ENCODE peak calls at places on chromosomes 3 and 15, in seven cellular contexts. A is cardiac fibroblast, K is Calu3, J is foreskin fibroblast, B is AG09309, P is ovary, H is neural crest cell. Q is an unnamed sample.

GRCh38 chr3:123781571-123782275 is 102.4 kb downstream of the MYLK start:
- DNase-seq in A (no peak), K (no peak), J (no peak), B (no peak), P (no peak), H (no peak), Q (no peak)

GRCh38 chr3:106750092-106750491 is 627.1 kb upstream of the CCDC54 start:
- DNase-seq in A (no peak), K (no peak), J (no peak), B (no peak), P (no peak), H (no peak), Q (no peak)

GRCh38 chr15:87401986-87402385 is 854.6 kb downstream of the NTRK3 start:
- DNase-seq in A (no peak), K (no peak), J (no peak), B (no peak), P (no peak), H (no peak), Q (no peak)

GRCh38 chr3:106552401-106553043 is 683.7 kb upstream of the CBLB start:
- DNase-seq in A (no peak), K (no peak), J (no peak), B (no peak), P (no peak), H (no peak), Q (no peak)

GRCh38 chr3:79109758-79110157 is 658.0 kb downstream of the ROBO1 start:
- DNase-seq in A (no peak), K (no peak), J (no peak), B (no peak), P (no peak), H (no peak), Q (no peak)

GRCh38 chr3:120469440-120470415 is 18.9 kb upstream of the FSTL1 start:
- DNase-seq in A (no peak), K (peak; percentile 70), J (peak; percentile 19), B (no peak), P (no peak), H (no peak), Q (no peak)

GRCh38 chr3:157542711-157543485 is 39.7 kb upstream of the VEPH1 start:
- DNase-seq in A (peak; percentile 86), K (peak; percentile 90), J (peak; percentile 72), B (no peak), P (no peak), H (peak; percentile 34), Q (peak; percentile 17)

GRCh38 chr15:59611277-59612260 is at the start of gene GCNT3:
- DNase-seq in A (peak; percentile 38), K (peak; percentile 65), J (peak; percentile 42), B (no peak), P (no peak), H (no peak), Q (no peak)

GRCh38 chr3:154192225-154192624 is 71.0 kb downstream of the ARHGEF26 start:
- DNase-seq in A (no peak), K (no peak), J (no peak), B (no peak), P (no peak), H (no peak), Q (no peak)

GRCh38 chr15:29669823-29670222 is 152.4 kb downstream of the TJP1 start:
- DNase-seq in A (peak; percentile 18), K (no peak), J (peak; percentile 21), B (no peak), P (no peak), H (no peak), Q (no peak)

GRCh38 chr15:94305133-94305532 is 73.8 kb downstream of the MCTP2 start:
- DNase-seq in A (no peak), K (no peak), J (no peak), B (no peak), P (no peak), H (no peak), Q (no peak)

GRCh38 chr3:87580782-87581181 is 304.4 kb upstream of the POU1F1 start:
- DNase-seq in A (no peak), K (no peak), J (no peak), B (no peak), P (no peak), H (no peak), Q (no peak)

GRCh38 chr15:70466895-70467529 is 296.3 kb downstream of the UACA start:
- DNase-seq in A (peak; percentile 77), K (peak; percentile 72), J (peak; percentile 40), B (peak; percentile 23), P (peak; percentile 54), H (peak; percentile 39), Q (peak; percentile 63)

GRCh38 chr3:127457094-127457475 is 133.4 kb downstream of the TPRA1 start:
- DNase-seq in A (peak; percentile 59), K (peak; percentile 72), J (peak; percentile 71), B (no peak), P (peak; percentile 38), H (no peak), Q (no peak)

GRCh38 chr3:153624310-153625030 is 462.4 kb downstream of the RAP2B start:
- DNase-seq in A (no peak), K (no peak), J (no peak), B (no peak), P (no peak), H (no peak), Q (no peak)

GRCh38 chr15:36612063-36612788 is 32.8 kb downstream of the CDIN1 start:
- DNase-seq in A (peak; percentile 57), K (no peak), J (peak; percentile 91), B (peak; percentile 47), P (no peak), H (no peak), Q (no peak)

GRCh38 chr15:78061963-78062427 is 15.5 kb downstream of the TBC1D2B start:
- DNase-seq in A (peak; percentile 60), K (no peak), J (no peak), B (no peak), P (no peak), H (no peak), Q (peak; percentile 52)

GRCh38 chr3:278300-279064 is 81.9 kb downstream of the CHL1 start:
- DNase-seq in A (no peak), K (no peak), J (no peak), B (no peak), P (no peak), H (no peak), Q (peak; percentile 15)

GRCh38 chr3:111326144-111326995 is 215.6 kb upstream of the CD96 start:
- DNase-seq in A (peak; percentile 61), K (no peak), J (peak; percentile 81), B (peak; percentile 90), P (no peak), H (no peak), Q (no peak)

GRCh38 chr3:182913889-182914288 is 66.4 kb downstream of the DCUN1D1 start:
- DNase-seq in A (no peak), K (no peak), J (no peak), B (no peak), P (no peak), H (no peak), Q (peak; percentile 33)

GRCh38 chr3:16085884-16086608 is 88.4 kb upstream of the GALNT15 start:
- DNase-seq in A (peak; percentile 84), K (no peak), J (no peak), B (no peak), P (peak; percentile 86), H (no peak), Q (no peak)

GRCh38 chr3:141164844-141165243 is 66.8 kb upstream of the PXYLP1 start:
- DNase-seq in A (no peak), K (no peak), J (no peak), B (no peak), P (no peak), H (no peak), Q (no peak)

GRCh38 chr15:58856090-58856489 is 77.4 kb downstream of the SLTM start:
- DNase-seq in A (peak; percentile 13), K (no peak), J (peak; percentile 14), B (no peak), P (no peak), H (no peak), Q (no peak)

GRCh38 chr15:45665261-45665660 is 30.4 kb downstream of the SQOR start:
- DNase-seq in A (no peak), K (no peak), J (no peak), B (no peak), P (no peak), H (no peak), Q (no peak)

GRCh38 chr15:45666119-45666875 is 31.5 kb downstream of the SQOR start:
- DNase-seq in A (no peak), K (no peak), J (no peak), B (no peak), P (no peak), H (no peak), Q (no peak)

GRCh38 chr15:45660231-45660979 is 25.6 kb downstream of the SQOR start:
- DNase-seq in A (peak; percentile 12), K (peak; percentile 31), J (peak; percentile 79), B (no peak), P (no peak), H (no peak), Q (peak; percentile 59)

GRCh38 chr15:45664451-45664850 is 29.6 kb downstream of the SQOR start:
- DNase-seq in A (no peak), K (no peak), J (peak; percentile 59), B (no peak), P (no peak), H (no peak), Q (no peak)

GRCh38 chr15:45662375-45662774 is 27.5 kb downstream of the SQOR start:
- DNase-seq in A (no peak), K (no peak), J (no peak), B (no peak), P (no peak), H (no peak), Q (no peak)
- TF ChIP-seq CTCF in A (no peak), K (no peak), J (no peak), B (no peak), P (no peak), H (no peak), Q (no peak)

DNA sequence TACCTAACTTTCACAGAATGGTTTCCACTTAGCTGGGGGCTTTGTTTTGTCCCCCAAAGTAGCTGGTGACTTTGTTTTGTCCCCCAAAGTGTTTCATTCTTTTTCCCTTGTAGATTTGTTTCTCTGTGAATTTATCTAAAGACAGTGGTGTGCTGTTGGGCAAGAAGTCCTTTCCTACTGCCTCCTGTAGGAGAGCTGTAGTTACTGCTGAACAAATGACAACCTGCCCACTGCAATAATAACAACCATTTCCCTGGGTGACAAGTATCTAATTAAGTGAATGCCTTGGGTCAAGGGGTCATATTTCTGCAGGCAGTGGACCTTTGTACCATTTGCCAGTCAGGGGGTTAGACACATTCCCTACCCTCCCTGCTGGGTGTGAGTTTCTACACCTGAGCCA is 125.4 kb upstream of the BFSP2 start:
- DNase-seq in A (no peak), K (no peak), J (no peak), B (no peak), P (no peak), H (no peak), Q (no peak)
- TF ChIP-seq CTCF in A (no peak), K (no peak), J (no peak), B (no peak), P (no peak), H (peak; percentile 15), Q (no peak)

DNA sequence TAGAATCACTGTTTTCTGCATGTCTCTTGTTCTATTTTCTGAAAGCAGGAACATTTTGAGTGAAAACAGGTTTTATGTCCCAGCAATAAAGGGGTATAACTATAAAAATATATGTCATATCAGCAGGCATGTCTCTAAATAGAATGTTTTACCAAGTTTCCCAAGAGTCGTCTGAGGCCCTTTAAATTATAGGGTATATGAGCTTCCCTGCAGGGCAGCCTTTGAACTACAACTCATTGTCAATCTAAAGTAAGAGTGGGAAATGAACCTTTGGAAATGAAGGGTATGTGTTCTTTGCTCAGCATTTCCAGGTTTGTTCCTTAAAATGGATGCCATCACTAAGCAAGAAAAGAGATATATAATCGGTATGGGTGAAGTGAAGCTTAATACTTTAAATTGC is 138.6 kb downstream of the LSAMP start:
- DNase-seq in A (no peak), K (no peak), J (no peak), B (no peak), P (no peak), H (no peak), Q (no peak)
- TF ChIP-seq CTCF in A (no peak), K (no peak), J (no peak), B (no peak), P (no peak), H (peak; percentile 48), Q (no peak)

GRCh38 chr3:133494469-133494868 is 79.0 kb upstream of the CDV3 start:
- DNase-seq in A (peak; percentile 48), K (peak; percentile 68), J (no peak), B (no peak), P (no peak), H (peak; percentile 29), Q (no peak)
- TF ChIP-seq CTCF in A (peak; percentile 65), K (no peak), J (peak; percentile 28), B (peak; percentile 18), P (no peak), H (peak; percentile 48), Q (no peak)